ENCODE peak calls at places on chromosome 3, in four cellular contexts. One of them, this sample, is unnamed.

GRCh38 chr3:51503007-51503406 is 3.2 kb upstream of the DCAF1 start:
- DNase-seq in K562: no peak
- DNase-seq in GM12878: no peak
- DNase-seq in HCT116: no peak
- DNase-seq in this sample: no peak

GRCh38 chr3:122728186-122728585 is 47.5 kb downstream of the PARP14 start:
- DNase-seq in K562: no peak
- DNase-seq in GM12878: no peak
- DNase-seq in HCT116: no peak
- DNase-seq in this sample: no peak

GRCh38 chr3:4644954-4645353 is 151.8 kb downstream of the ITPR1 start:
- DNase-seq in K562: no peak
- DNase-seq in GM12878: no peak
- DNase-seq in HCT116: no peak
- DNase-seq in this sample: no peak

GRCh38 chr3:124078978-124079911 is 87.3 kb upstream of the ROPN1 start:
- DNase-seq in K562: peak
- DNase-seq in HCT116: peak
- DNase-seq in GM12878: no peak
- DNase-seq in this sample: no peak

GRCh38 chr3:15819043-15819442 is 21.3 kb upstream of the ANKRD28 start:
- DNase-seq in K562: no peak
- DNase-seq in HCT116: no peak
- DNase-seq in GM12878: no peak
- DNase-seq in this sample: no peak

GRCh38 chr3:101495552-101495951 is 17.5 kb downstream of the SENP7 start:
- DNase-seq in HCT116: no peak
- DNase-seq in K562: peak
- DNase-seq in GM12878: no peak
- DNase-seq in this sample: no peak

GRCh38 chr3:123365450-123366143 is 83.3 kb downstream of the ADCY5 start:
- DNase-seq in HCT116: peak
- DNase-seq in K562: peak
- DNase-seq in GM12878: no peak
- DNase-seq in this sample: no peak

GRCh38 chr3:30600572-30600971 is 5.8 kb upstream of the TGFBR2 start:
- DNase-seq in K562: no peak
- DNase-seq in GM12878: no peak
- DNase-seq in HCT116: no peak
- DNase-seq in this sample: no peak

GRCh38 chr3:52046186-52046913 is 10.0 kb downstream of the DUSP7 start:
- DNase-seq in K562: no peak
- DNase-seq in GM12878: no peak
- DNase-seq in HCT116: peak
- DNase-seq in this sample: no peak

DNA sequence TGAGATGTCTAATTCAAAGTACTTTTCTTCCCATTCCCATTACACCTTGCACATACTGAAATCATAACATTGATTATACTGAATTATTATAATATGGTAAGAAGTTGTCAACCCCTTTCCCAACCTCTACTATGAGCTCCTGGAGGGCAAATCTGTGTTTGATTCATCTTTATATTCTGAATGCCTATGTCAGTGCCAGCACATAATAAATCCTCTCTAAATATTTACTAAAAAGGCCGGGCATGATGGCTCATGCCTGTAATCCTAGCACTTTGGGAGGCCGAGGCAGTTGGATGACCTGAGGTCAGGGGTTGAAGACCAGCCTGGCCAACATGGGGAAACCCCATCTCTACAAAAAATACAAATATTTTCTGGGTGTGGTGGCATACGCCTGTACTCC is 392.5 kb upstream of the CADM2 start:
- DNase-seq in HCT116: no peak
- DNase-seq in GM12878: no peak
- DNase-seq in K562: no peak
- DNase-seq in this sample: no peak
- TF ChIP-seq EGR1 in HCT116: no peak
- TF ChIP-seq EGR1 in GM12878: no peak
- TF ChIP-seq EGR1 in K562: no peak
- TF ChIP-seq EGR1 in this sample: no peak

GRCh38 chr3:113051222-113051804 is 60.5 kb downstream of the GTPBP8 start:
- DNase-seq in GM12878: peak
- DNase-seq in HCT116: peak
- DNase-seq in K562: peak
- DNase-seq in this sample: peak
- H2AFZ ChIP-seq in GM12878: peak
- H2AFZ ChIP-seq in HCT116: peak
- H2AFZ ChIP-seq in K562: peak
- H2AFZ ChIP-seq in this sample: peak

GRCh38 chr3:177154733-177155132 is 42.5 kb downstream of the TBL1XR1 start:
- DNase-seq in GM12878: no peak
- DNase-seq in HCT116: no peak
- DNase-seq in K562: no peak
- DNase-seq in this sample: no peak

GRCh38 chr3:177147790-177148189 is 49.5 kb downstream of the TBL1XR1 start:
- DNase-seq in K562: peak
- DNase-seq in HCT116: no peak
- DNase-seq in GM12878: no peak
- DNase-seq in this sample: no peak

GRCh38 chr3:177146646-177147045 is 50.6 kb downstream of the TBL1XR1 start:
- DNase-seq in GM12878: no peak
- DNase-seq in HCT116: no peak
- DNase-seq in K562: no peak
- DNase-seq in this sample: no peak

GRCh38 chr3:177150218-177150916 is 46.9 kb downstream of the TBL1XR1 start:
- DNase-seq in K562: no peak
- DNase-seq in GM12878: no peak
- DNase-seq in HCT116: no peak
- DNase-seq in this sample: no peak

GRCh38 chr3:177150970-177151627 is 46.2 kb downstream of the TBL1XR1 start:
- DNase-seq in GM12878: peak
- DNase-seq in HCT116: peak
- DNase-seq in K562: peak
- DNase-seq in this sample: no peak
- TF ChIP-seq EGR1 in GM12878: no peak
- TF ChIP-seq EGR1 in HCT116: no peak
- TF ChIP-seq EGR1 in K562: no peak
- TF ChIP-seq EGR1 in this sample: no peak

DNA sequence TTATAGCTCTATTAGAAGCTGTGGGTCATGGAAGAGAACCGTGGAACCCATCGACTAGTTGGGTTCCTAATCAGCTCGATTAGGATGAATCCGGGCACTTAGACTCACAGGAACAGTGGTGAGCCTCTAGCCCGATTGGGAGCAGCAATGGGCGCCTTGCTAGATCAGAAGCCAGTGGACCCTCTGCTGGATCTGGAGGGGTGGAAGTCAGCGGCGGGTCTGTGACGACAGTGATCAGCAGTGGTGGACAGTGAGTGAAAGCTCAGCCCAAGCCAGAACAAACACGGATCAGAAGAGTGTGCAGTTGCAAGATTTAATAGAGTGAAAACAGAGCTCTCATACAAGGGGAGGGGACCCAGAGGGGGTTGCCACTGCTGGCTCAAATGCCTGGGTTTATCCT is 1170.2 kb downstream of the OTOL1 start:
- DNase-seq in GM12878: no peak
- DNase-seq in HCT116: no peak
- DNase-seq in K562: no peak
- DNase-seq in this sample: no peak
- H2AFZ ChIP-seq in GM12878: no peak
- H2AFZ ChIP-seq in HCT116: no peak
- H2AFZ ChIP-seq in K562: no peak
- H2AFZ ChIP-seq in this sample: no peak

DNA sequence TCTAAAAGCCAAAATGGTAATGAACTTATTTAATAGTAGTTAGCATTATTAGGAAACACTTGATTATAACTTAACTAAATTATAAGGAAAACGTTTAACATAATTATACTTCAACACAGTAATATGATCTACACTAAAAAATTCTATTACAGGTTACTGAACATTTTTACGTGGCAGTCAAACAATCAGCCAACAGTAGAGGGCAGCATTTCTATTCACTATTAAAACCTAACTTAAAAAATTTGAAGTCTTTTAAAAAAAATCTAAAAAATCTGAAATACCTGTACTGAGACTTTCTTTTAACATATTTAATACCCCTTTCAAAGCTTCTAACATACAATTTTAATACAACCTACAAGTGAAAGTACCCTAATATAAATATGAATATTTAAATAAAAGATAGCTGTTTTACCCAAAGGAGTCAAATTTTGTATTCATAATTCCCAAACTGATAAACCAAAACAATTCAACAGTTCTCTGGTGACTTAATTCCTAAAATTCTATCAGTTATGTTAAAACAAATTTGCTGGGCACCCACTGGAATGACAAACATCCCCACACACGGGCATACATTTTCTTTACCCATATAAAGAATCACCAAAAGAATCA is 41.5 kb downstream of the DLG1 start:
- DNase-seq in HCT116: peak
- DNase-seq in GM12878: no peak
- DNase-seq in K562: peak
- DNase-seq in this sample: no peak
- TF ChIP-seq EGR1 in HCT116: no peak
- TF ChIP-seq EGR1 in GM12878: no peak
- TF ChIP-seq EGR1 in K562: no peak
- TF ChIP-seq EGR1 in this sample: no peak